ENCODE peak calls at places on chromosomes 16 and 17, in six cellular contexts. O is mesenchymal stem cell, N is H9, K is neuronal stem cell, D is trophoblast cell, G is H1. E is an unnamed sample.
A peak's percentile ranks its signal among the peaks of the same experiment; 100 is the strongest.

GRCh38 chr16:79651363-79651762 is 50.8 kb upstream of the MAF start:
- DNase-seq in O (peak; percentile 71), N (no peak), K (no peak), D (no peak), G (no peak), E (peak; percentile 1)

GRCh38 chr16:64434526-64435069 is 687.3 kb downstream of the CDH11 start:
- DNase-seq in O (no peak), N (no peak), K (no peak), D (no peak), G (no peak), E (no peak)

GRCh38 chr16:85323961-85324253 is 211.6 kb upstream of the CIBAR2 start:
- DNase-seq in O (no peak), N (no peak), K (no peak), D (no peak), G (no peak), E (no peak)

GRCh38 chr17:64270885-64271284 is 7.8 kb upstream of the TEX2 start:
- DNase-seq in O (no peak), N (no peak), K (no peak), D (no peak), G (no peak), E (no peak)

GRCh38 chr17:62565817-62566216 is 61.7 kb upstream of the MRC2 start:
- DNase-seq in O (peak; percentile 61), N (no peak), K (no peak), D (peak; percentile 29), G (no peak), E (peak; percentile 86)

GRCh38 chr17:48539177-48539576 is 5.7 kb downstream of the HOXB2 start:
- DNase-seq in O (peak; percentile 97), N (no peak), K (no peak), D (no peak), G (no peak), E (peak; percentile 90)

GRCh38 chr17:79192503-79193500 is 118.2 kb downstream of the ENGASE start:
- DNase-seq in O (peak; percentile 17), N (peak; percentile 89), K (peak; percentile 80), D (peak; percentile 53), G (peak; percentile 57), E (peak; percentile 11)

GRCh38 chr16:10500582-10500981 is 79.8 kb downstream of the EMP2 start:
- DNase-seq in O (no peak), N (no peak), K (no peak), D (no peak), G (no peak), E (no peak)

GRCh38 chr16:4307215-4308037 is 8.4 kb upstream of the GLIS2 start:
- DNase-seq in O (peak; percentile 97), N (peak; percentile 96), K (peak; percentile 91), D (peak; percentile 100), G (peak; percentile 90), E (peak; percentile 94)

GRCh38 chr17:74919440-74920305 is 3.4 kb downstream of the USH1G start:
- DNase-seq in O (no peak), N (peak; percentile 86), K (no peak), D (peak; percentile 60), G (peak; percentile 25), E (no peak)

GRCh38 chr16:84911490-84912216 is 91.9 kb downstream of the CRISPLD2 start:
- DNase-seq in O (peak; percentile 41), N (no peak), K (no peak), D (peak; percentile 87), G (no peak), E (no peak)

GRCh38 chr17:5800646-5801045 is 216.3 kb upstream of the NLRP1 start:
- DNase-seq in O (peak; percentile 23), N (no peak), K (no peak), D (no peak), G (no peak), E (no peak)

GRCh38 chr17:77924757-77925336 is 33.7 kb upstream of the TNRC6C start:
- DNase-seq in O (no peak), N (peak; percentile 92), K (no peak), D (no peak), G (peak; percentile 62), E (peak; percentile 49)

GRCh38 chr16:28475221-28475620 is 3.1 kb upstream of the NPIPB7 start:
- DNase-seq in O (no peak), N (no peak), K (no peak), D (peak; percentile 82), G (no peak), E (no peak)

GRCh38 chr17:40686192-40686591 is 17.4 kb downstream of the KRT24 start:
- DNase-seq in O (no peak), N (no peak), K (no peak), D (no peak), G (no peak), E (no peak)

GRCh38 chr17:731943-732787 is at the start of gene TLCD3A:
- DNase-seq in O (peak; percentile 73), N (peak; percentile 67), K (no peak), D (peak; percentile 64), G (no peak), E (peak; percentile 55)

GRCh38 chr17:34009946-34010345 is 245.1 kb upstream of the CCL2 start:
- DNase-seq in O (no peak), N (no peak), K (no peak), D (no peak), G (no peak), E (no peak)

GRCh38 chr17:49565948-49566491 is 9.7 kb upstream of the NXPH3 start:
- DNase-seq in O (no peak), N (no peak), K (no peak), D (no peak), G (no peak), E (no peak)

GRCh38 chr16:54125751-54126655 is 160.6 kb downstream of the IRX3 start:
- DNase-seq in O (no peak), N (no peak), K (no peak), D (peak; percentile 84), G (no peak), E (no peak)

GRCh38 chr16:85577899-85578598 is 35.1 kb upstream of the GSE1 start:
- DNase-seq in O (no peak), N (no peak), K (no peak), D (no peak), G (no peak), E (no peak)

GRCh38 chr17:38871247-38871991 is 1.6 kb downstream of the LASP1 start:
- DNase-seq in O (peak; percentile 85), N (peak; percentile 75), K (no peak), D (peak; percentile 68), G (no peak), E (peak; percentile 80)

GRCh38 chr17:45942284-45942683 is 47.9 kb downstream of the MAPT start:
- DNase-seq in O (no peak), N (no peak), K (no peak), D (no peak), G (no peak), E (no peak)

GRCh38 chr17:15882058-15882720 is 62.7 kb upstream of the ADORA2B start:
- DNase-seq in O (peak; percentile 24), N (peak; percentile 85), K (no peak), D (peak; percentile 70), G (no peak), E (no peak)

GRCh38 chr17:50060951-50061712 is 5.2 kb downstream of the ITGA3 start:
- DNase-seq in O (peak; percentile 61), N (no peak), K (no peak), D (no peak), G (no peak), E (peak; percentile 75)

GRCh38 chr16:78773316-78773715 is 673.9 kb downstream of the WWOX start:
- DNase-seq in O (no peak), N (no peak), K (no peak), D (no peak), G (no peak), E (no peak)

GRCh38 chr16:71344315-71344905 is 14.1 kb upstream of the CALB2 start:
- DNase-seq in O (no peak), N (no peak), K (no peak), D (no peak), G (no peak), E (no peak)
- H4K91ac ChIP-seq in O (no peak overlapping the region), N (no peak overlapping the region), K (peak overlapping the region; percentile 46), D (no peak overlapping the region), G (no peak overlapping the region), E (no peak overlapping the region)

GRCh38 chr17:72997559-72997958 is 94.9 kb downstream of the SLC39A11 start:
- DNase-seq in O (peak; percentile 32), N (peak; percentile 5), K (no peak), D (peak; percentile 96), G (no peak), E (no peak)
- H4K91ac ChIP-seq in O (no peak overlapping the region), N (no peak overlapping the region), K (no peak overlapping the region), D (no peak overlapping the region), G (no peak overlapping the region), E (no peak overlapping the region)

GRCh38 chr17:14311186-14311705 is 10.4 kb downstream of the HS3ST3B1 start:
- DNase-seq in O (no peak), N (no peak), K (no peak), D (no peak), G (no peak), E (no peak)

GRCh38 chr17:14310101-14310500 is 9.2 kb downstream of the HS3ST3B1 start:
- DNase-seq in O (no peak), N (peak; percentile 68), K (no peak), D (no peak), G (no peak), E (no peak)

GRCh38 chr17:14308965-14309879 is 8.3 kb downstream of the HS3ST3B1 start:
- DNase-seq in O (peak; percentile 90), N (peak; percentile 100), K (peak; percentile 96), D (peak; percentile 98), G (peak; percentile 97), E (peak; percentile 89)

GRCh38 chr17:14311979-14312378 is 11.1 kb downstream of the HS3ST3B1 start:
- DNase-seq in O (no peak), N (peak; percentile 19), K (no peak), D (no peak), G (no peak), E (no peak)

DNA sequence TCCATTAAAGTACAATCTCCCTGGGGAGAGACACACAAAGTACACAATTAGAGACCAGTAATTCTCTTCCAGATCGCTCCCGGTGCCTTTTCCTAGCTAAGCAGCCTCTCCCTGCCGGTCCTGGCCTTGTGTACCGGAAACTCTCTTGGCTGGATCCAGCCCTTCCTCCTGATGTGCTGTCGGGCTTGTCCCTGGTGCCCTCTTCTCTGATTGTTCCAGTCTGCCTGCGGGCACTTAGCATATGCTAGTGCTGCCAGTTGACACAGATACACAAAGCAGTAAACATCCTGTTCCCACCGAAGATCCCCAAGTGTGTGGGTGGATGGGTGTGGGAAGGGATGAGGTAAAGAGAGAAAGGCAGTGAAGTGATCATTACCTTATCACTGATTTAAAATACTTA is 9.7 kb downstream of the HS3ST3B1 start:
- DNase-seq in O (no peak), N (peak; percentile 50), K (no peak), D (no peak), G (no peak), E (no peak)
- H4K91ac ChIP-seq in O (no peak overlapping the region), N (no peak overlapping the region), K (no peak overlapping the region), D (no peak overlapping the region), G (no peak overlapping the region), E (no peak overlapping the region)

DNA sequence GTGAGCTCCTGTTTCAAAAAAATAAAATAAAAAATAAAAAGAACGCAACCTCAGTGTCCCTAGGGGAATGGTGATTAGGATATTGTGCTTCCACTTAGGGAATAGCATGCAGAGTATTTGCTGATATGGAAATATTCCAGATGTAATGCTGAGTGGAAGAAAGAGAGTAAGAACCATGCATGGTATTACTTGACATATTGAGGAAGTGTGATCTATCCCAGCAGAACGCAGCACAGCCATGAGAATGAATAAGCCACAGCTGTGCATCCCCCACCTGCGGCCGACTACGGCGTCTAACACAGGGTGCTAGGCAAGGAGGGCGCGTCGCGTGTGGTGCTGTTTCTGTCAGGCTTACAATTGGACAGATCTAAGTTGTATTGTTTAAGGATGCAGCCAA is 49.5 kb downstream of the FOXK2 start:
- DNase-seq in O (no peak), N (no peak), K (no peak), D (no peak), G (no peak), E (no peak)
- H4K91ac ChIP-seq in O (no peak overlapping the region), N (no peak overlapping the region), K (peak overlapping the region; percentile 22), D (no peak overlapping the region), G (no peak overlapping the region), E (no peak overlapping the region)

GRCh38 chr17:2416010-2416734 is 15.3 kb upstream of the MNT start:
- DNase-seq in O (peak; percentile 91), N (peak; percentile 91), K (peak; percentile 84), D (peak; percentile 95), G (no peak), E (peak; percentile 86)
- H4K91ac ChIP-seq in O (peak overlapping the region; percentile 84), N (no peak overlapping the region), K (no peak overlapping the region), D (no peak overlapping the region), G (no peak overlapping the region), E (peak overlapping the region; percentile 61)